ENCODE peak calls at places on chromosome 17, in six cellular contexts. Y is thyroid gland, V is suprapubic skin, T is IMR-90, R is AG04450, Q is body of pancreas. B is an unnamed sample. For H3K9me3, the result is how much of the 10 kb centered on the place peaks cover.

GRCh38 chr17:73798111-73798748 is 154.0 kb upstream of the SDK2 start:
- DNase-seq in Y (no peak), V (no peak), T (peak), R (peak), Q (peak), B (no peak)

GRCh38 chr17:31202968-31203367 is 94.1 kb downstream of the OMG start:
- DNase-seq in Y (peak), V (no peak), T (peak), R (no peak), Q (no peak), B (no peak)

GRCh38 chr17:62703269-62703775 is 75.9 kb downstream of the MRC2 start:
- DNase-seq in Y (peak), V (no peak), T (peak), R (no peak), Q (peak), B (no peak)

GRCh38 chr17:30095507-30096244 is 20.9 kb upstream of the NSRP1 start:
- DNase-seq in Y (peak), V (no peak), T (peak), R (peak), Q (no peak), B (no peak)

GRCh38 chr17:32386844-32387243 is 36.9 kb downstream of the ZNF207 start:
- DNase-seq in Y (no peak), V (no peak), T (peak), R (no peak), Q (no peak), B (no peak)

GRCh38 chr17:19260958-19261357 is 23.8 kb downstream of the EPN2 start:
- DNase-seq in Y (no peak), V (no peak), T (no peak), R (no peak), Q (no peak), B (no peak)

GRCh38 chr17:78779848-78780247 is 2.2 kb downstream of the CYTH1 start:
- DNase-seq in Y (peak), V (no peak), T (no peak), R (no peak), Q (no peak), B (no peak)

GRCh38 chr17:51103050-51103449 is 17.6 kb downstream of the SPAG9 start:
- DNase-seq in Y (no peak), V (no peak), T (no peak), R (no peak), Q (no peak), B (no peak)

GRCh38 chr17:76182016-76182764 is 41.1 kb upstream of the FOXJ1 start:
- DNase-seq in Y (peak), V (peak), T (peak), R (peak), Q (peak), B (no peak)

GRCh38 chr17:78882546-78883089 is 20.4 kb downstream of the CEP295NL start:
- DNase-seq in Y (no peak), V (no peak), T (no peak), R (no peak), Q (no peak), B (no peak)

GRCh38 chr17:35788504-35788998 is 6.9 kb downstream of the MMP28 start:
- DNase-seq in Y (peak), V (peak), T (peak), R (no peak), Q (no peak), B (no peak)

GRCh38 chr17:72657467-72658317 is 434.8 kb downstream of the SLC39A11 start:
- DNase-seq in Y (no peak), V (no peak), T (peak), R (no peak), Q (no peak), B (no peak)

GRCh38 chr17:39679521-39680192 is 8.2 kb downstream of the PGAP3 start:
- DNase-seq in Y (no peak), V (no peak), T (no peak), R (no peak), Q (no peak), B (no peak)

GRCh38 chr17:43418441-43419374 is 19.9 kb downstream of the ARL4D start:
- DNase-seq in Y (no peak), V (no peak), T (peak), R (peak), Q (no peak), B (no peak)

GRCh38 chr17:59377410-59377809 is 46.0 kb downstream of the YPEL2 start:
- DNase-seq in Y (no peak), V (no peak), T (peak), R (no peak), Q (no peak), B (no peak)

GRCh38 chr17:38325221-38325851 is 18.4 kb downstream of the GPR179 start:
- DNase-seq in Y (no peak), V (no peak), T (no peak), R (no peak), Q (no peak), B (no peak)

GRCh38 chr17:17935321-17936271 is 36.6 kb downstream of the TOM1L2 start:
- DNase-seq in Y (no peak), V (no peak), T (peak), R (peak), Q (no peak), B (no peak)

GRCh38 chr17:27259356-27259755 is 34.6 kb upstream of the WSB1 start:
- DNase-seq in Y (no peak), V (no peak), T (no peak), R (no peak), Q (no peak), B (no peak)

GRCh38 chr17:64994281-64994680 is 62.3 kb downstream of the GNA13 start:
- DNase-seq in Y (no peak), V (no peak), T (no peak), R (no peak), Q (no peak), B (no peak)

GRCh38 chr17:48577946-48578615 is at the start of gene HOXB4:
- DNase-seq in Y (peak), V (peak), T (peak), R (no peak), Q (no peak), B (no peak)

GRCh38 chr17:76467809-76468633 is 618 bp downstream of the AANAT start:
- DNase-seq in Y (no peak), V (no peak), T (no peak), R (no peak), Q (no peak), B (no peak)

GRCh38 chr17:49216953-49217650 is 6.6 kb downstream of the ABI3 start:
- DNase-seq in Y (peak), V (no peak), T (no peak), R (no peak), Q (no peak), B (no peak)

GRCh38 chr17:61702450-61702849 is 111.4 kb upstream of the NACA2 start:
- DNase-seq in Y (no peak), V (no peak), T (no peak), R (no peak), Q (no peak), B (no peak)

GRCh38 chr17:50046667-50047066 is 9.2 kb upstream of the ITGA3 start:
- DNase-seq in Y (no peak), V (no peak), T (no peak), R (no peak), Q (no peak), B (no peak)

GRCh38 chr17:76427457-76428231 is 25.3 kb downstream of the UBE2O start:
- DNase-seq in Y (peak), V (no peak), T (peak), R (peak), Q (no peak), B (no peak)

GRCh38 chr17:15364615-15365014 is 23.2 kb upstream of the TEKT3 start:
- DNase-seq in Y (no peak), V (no peak), T (no peak), R (no peak), Q (no peak), B (no peak)

GRCh38 chr17:76644995-76645394 is 1.4 kb upstream of the ST6GALNAC1 start:
- DNase-seq in Y (no peak), V (no peak), T (no peak), R (no peak), Q (peak), B (no peak)

GRCh38 chr17:56593741-56594527 is 435 bp downstream of the NOG start:
- DNase-seq in Y (peak), V (no peak), T (peak), R (no peak), Q (peak), B (no peak)

GRCh38 chr17:42720996-42721583 is 23.8 kb downstream of the EZH1 start:
- DNase-seq in Y (no peak), V (no peak), T (peak), R (peak), Q (peak), B (no peak)

GRCh38 chr17:35161281-35161761 is 13.7 kb downstream of the UNC45B start:
- DNase-seq in Y (no peak), V (no peak), T (no peak), R (no peak), Q (no peak), B (no peak)

GRCh38 chr17:22461460-22462145 is 769.3 kb downstream of the KCNJ18 start:
- DNase-seq in Y (no peak), V (no peak), T (no peak), R (no peak), Q (no peak), B (no peak)

GRCh38 chr17:22460461-22461063 is 768.2 kb downstream of the KCNJ18 start:
- DNase-seq in Y (no peak), V (no peak), T (no peak), R (no peak), Q (no peak), B (peak)

GRCh38 chr17:22463110-22463850 is 771.0 kb downstream of the KCNJ18 start:
- DNase-seq in Y (no peak), V (no peak), T (no peak), R (no peak), Q (no peak), B (no peak)

GRCh38 chr17:22462461-22462860 is 770.1 kb downstream of the KCNJ18 start:
- DNase-seq in Y (no peak), V (no peak), T (no peak), R (no peak), Q (no peak), B (peak)

GRCh38 chr17:22464041-22464440 is 771.7 kb downstream of the KCNJ18 start:
- DNase-seq in Y (no peak), V (no peak), T (no peak), R (no peak), Q (no peak), B (peak)
- H3K9me3 ChIP-seq in Y (under half), V (under half), T (under half), R (half or more), Q (under half), B (under half)

DNA sequence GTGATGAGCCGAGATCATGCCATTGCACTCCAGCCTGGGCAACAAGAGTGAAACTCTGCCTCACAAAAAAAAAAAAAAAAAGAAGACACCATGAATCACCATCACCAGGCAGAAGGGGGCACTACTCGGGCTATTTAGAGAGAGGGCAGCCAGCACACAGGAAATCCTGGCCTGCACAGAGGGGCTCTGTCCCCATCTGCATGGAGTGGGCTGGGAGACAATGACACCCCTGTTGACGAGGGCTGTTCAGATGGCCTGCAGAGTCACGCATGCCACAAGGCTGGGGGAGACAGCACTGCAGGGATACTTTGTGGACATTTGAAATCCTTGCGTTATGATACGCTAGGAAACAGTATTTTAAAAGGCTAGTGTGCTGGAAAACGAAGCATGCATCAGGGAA is 48.3 kb downstream of the CUEDC1 start:
- DNase-seq in Y (no peak), V (no peak), T (no peak), R (no peak), Q (no peak), B (no peak)
- H3K4me3 ChIP-seq in Y (no peak), V (no peak), T (no peak), R (no peak), Q (no peak), B (no peak)

DNA sequence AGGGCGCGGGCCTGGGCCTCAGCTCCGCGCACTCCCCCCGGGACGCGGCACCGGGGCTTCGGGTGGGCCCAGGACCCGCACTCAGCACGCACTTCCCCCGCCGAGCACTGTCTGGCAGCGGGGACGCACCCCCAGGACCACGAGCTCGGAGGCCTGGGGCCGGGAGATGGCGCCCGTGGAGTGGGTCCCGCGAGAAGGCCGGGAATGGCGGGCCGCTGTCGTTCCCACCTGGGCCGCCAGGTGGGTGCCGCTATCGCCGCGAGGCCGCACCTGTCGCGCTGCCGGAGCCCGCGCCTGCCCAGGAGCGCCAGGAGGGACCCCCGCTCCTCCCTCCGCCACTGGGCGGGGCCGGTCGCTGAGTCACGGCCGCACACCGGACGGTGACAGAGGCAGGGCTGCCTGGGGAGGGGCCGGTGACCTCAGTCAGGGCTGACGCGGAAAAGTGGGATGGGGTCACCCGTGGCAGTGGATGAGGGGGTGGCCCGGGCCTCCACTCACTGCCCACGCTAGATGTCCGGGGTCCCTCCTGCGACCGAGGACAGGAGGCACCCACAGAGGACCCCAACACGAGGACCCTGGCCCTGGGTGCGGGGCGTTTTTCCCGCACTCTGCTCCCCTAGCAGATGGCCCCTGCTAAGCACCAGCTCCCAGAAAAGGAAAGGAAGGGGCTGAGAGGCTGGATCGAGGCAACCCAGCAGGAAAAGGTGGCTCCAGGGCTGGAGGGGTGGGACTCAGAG is 6.9 kb upstream of the ACTG1 start:
- DNase-seq in Y (peak), V (no peak), T (no peak), R (no peak), Q (peak), B (no peak)
- TF ChIP-seq CTCF in Y (peak), V (peak), T (peak), R (peak), Q (peak), B (peak)

GRCh38 chr17:13665872-13666635 is 64.3 kb upstream of the HS3ST3A1 start:
- DNase-seq in Y (no peak), V (no peak), T (no peak), R (no peak), Q (no peak), B (no peak)

GRCh38 chr17:13671771-13672170 is 70.0 kb upstream of the HS3ST3A1 start:
- DNase-seq in Y (no peak), V (no peak), T (no peak), R (no peak), Q (no peak), B (no peak)

GRCh38 chr17:13671341-13671740 is 69.6 kb upstream of the HS3ST3A1 start:
- DNase-seq in Y (no peak), V (no peak), T (no peak), R (no peak), Q (no peak), B (no peak)
- H3K9me3 ChIP-seq in Y (under half), V (under half), T (under half), R (under half), Q (under half), B (under half)

GRCh38 chr17:1040216-1040600 is 43.3 kb downstream of the TIMM22 start:
- DNase-seq in Y (no peak), V (no peak), T (no peak), R (no peak), Q (no peak), B (no peak)
- H3K4me3 ChIP-seq in Y (no peak), V (peak), T (no peak), R (no peak), Q (no peak), B (no peak)